ENCODE peak calls at places on chromosomes 11 and 22, in five cellular contexts. Y is thoracic aorta, I is endothelial cell of umbilical vein, R is tibial artery, F is H9. T is an unnamed sample.
A peak's percentile ranks its signal among the peaks of the same experiment; 100 is the strongest.

GRCh38 chr22:24200616-24201212 is 19.4 kb downstream of the SUSD2 start:
- DNase-seq in R (no peak), I (peak; percentile 74), F (no peak), Y (no peak), T (no peak)

GRCh38 chr11:44269369-44270351 is 40.3 kb downstream of the ALX4 start:
- DNase-seq in I (peak; percentile 79), R (peak; percentile 42), F (no peak), Y (no peak), T (no peak)

GRCh38 chr22:19149047-19149883 is 827 bp downstream of the GSC2 start:
- DNase-seq in F (peak; percentile 64), Y (no peak), R (no peak), I (no peak), T (no peak)

GRCh38 chr11:126137146-126137545 is 74.3 kb downstream of the RPUSD4 start:
- DNase-seq in I (no peak), R (no peak), Y (no peak), F (no peak), T (no peak)

GRCh38 chr11:73182824-73183321 is 35.2 kb upstream of the P2RY2 start:
- DNase-seq in F (no peak), Y (no peak), I (no peak), R (peak; percentile 34), T (no peak)

GRCh38 chr11:66353762-66354161 is 6.3 kb upstream of the B4GAT1 start:
- DNase-seq in Y (no peak), I (no peak), F (no peak), R (no peak), T (no peak)

GRCh38 chr22:42450862-42451261 is 18.7 kb upstream of the NFAM1 start:
- DNase-seq in I (no peak), R (no peak), Y (no peak), F (no peak), T (no peak)

GRCh38 chr11:16784671-16785070 is 46.2 kb downstream of the C11orf58 start:
- DNase-seq in R (no peak), I (peak; percentile 11), F (no peak), Y (no peak), T (no peak)

GRCh38 chr11:1466784-1467183 is 19.8 kb downstream of the MOB2 start:
- DNase-seq in Y (no peak), R (no peak), I (no peak), F (no peak), T (no peak)

GRCh38 chr11:8715501-8715900 is 32.9 kb downstream of the RPL27A start:
- DNase-seq in Y (no peak), F (no peak), I (no peak), R (no peak), T (no peak)

GRCh38 chr22:30423296-30423958 is 2.1 kb upstream of the MTFP1 start:
- DNase-seq in Y (no peak), R (peak; percentile 83), F (no peak), I (no peak), T (no peak)

GRCh38 chr11:107563702-107564101 is 1.8 kb downstream of the ALKBH8 start:
- DNase-seq in Y (no peak), R (no peak), I (peak; percentile 69), F (no peak), T (peak; percentile 23)

GRCh38 chr22:41874090-41874489 is 40.8 kb downstream of the SHISA8 start:
- DNase-seq in F (no peak), R (no peak), Y (no peak), I (no peak), T (no peak)

GRCh38 chr22:19619144-19620009 is 94.9 kb upstream of the SEPTIN5 start:
- DNase-seq in R (no peak), F (no peak), I (peak; percentile 33), Y (no peak), T (no peak)

GRCh38 chr11:44906641-44907040 is 44.0 kb downstream of the TP53I11 start:
- DNase-seq in I (no peak), R (no peak), Y (no peak), F (no peak), T (no peak)

GRCh38 chr22:44360686-44361381 is 48.1 kb upstream of the SHISAL1 start:
- DNase-seq in F (no peak), R (peak; percentile 94), Y (peak; percentile 53), I (peak; percentile 44), T (no peak)
- TF ChIP-seq CTCF in F (peak; percentile 29), R (peak; percentile 42), Y (peak; percentile 61), I (peak; percentile 28), T (no peak)

GRCh38 chr22:46077669-46078099 is 72.6 kb upstream of the PPARA start:
- DNase-seq in Y (no peak), I (no peak), R (peak; percentile 65), F (no peak), T (no peak)

GRCh38 chr22:46079861-46080821 is 70.2 kb upstream of the PPARA start:
- DNase-seq in F (no peak), I (no peak), R (peak; percentile 97), Y (peak; percentile 76), T (no peak)

GRCh38 chr22:46076651-46077339 is 73.5 kb upstream of the PPARA start:
- DNase-seq in I (no peak), Y (no peak), F (no peak), R (peak; percentile 75), T (no peak)

GRCh38 chr22:46079093-46079860 is 71.0 kb upstream of the PPARA start:
- DNase-seq in I (no peak), F (no peak), R (peak; percentile 67), Y (no peak), T (no peak)

DNA sequence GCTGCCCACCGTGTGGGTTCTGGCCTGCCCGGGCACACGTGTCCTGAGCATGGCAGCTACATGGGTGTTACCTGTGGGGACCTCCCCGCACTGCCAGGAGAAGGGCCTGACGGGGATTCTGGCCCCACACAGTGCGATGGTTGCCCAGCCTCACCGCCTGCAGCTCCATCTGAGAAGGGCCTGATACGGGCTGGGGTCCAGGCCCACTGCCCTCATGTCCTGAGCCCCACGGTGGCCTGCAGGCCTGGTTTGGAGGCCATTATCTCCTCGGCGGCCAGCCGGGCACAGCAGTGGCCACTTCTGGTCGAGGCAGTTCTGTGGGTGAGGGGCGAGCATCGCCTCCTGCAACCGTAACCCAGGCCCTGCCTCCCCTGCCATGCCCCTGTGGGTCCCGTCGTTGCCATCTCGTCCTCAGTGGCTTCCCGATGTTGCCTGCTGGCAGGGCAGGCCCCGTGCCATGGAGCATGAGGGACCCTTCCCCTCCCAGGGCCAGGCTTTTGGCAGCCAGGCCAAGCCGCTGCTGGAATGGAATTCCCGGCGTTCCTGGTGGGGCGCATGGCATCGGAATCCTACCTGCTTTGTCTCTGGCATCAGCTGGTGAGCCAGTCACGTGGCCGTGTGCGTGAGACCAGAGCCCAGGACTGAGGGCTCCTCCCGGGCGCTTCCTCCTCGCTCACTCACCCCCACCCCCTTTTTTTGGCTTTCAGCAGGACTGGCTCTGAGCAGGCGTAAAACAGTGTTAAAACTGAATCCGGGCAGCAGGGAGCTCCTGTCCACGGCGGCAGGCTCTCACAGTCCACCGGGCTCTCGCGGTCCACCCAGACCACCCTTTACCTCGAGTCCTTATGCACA is 71.9 kb upstream of the PPARA start:
- DNase-seq in I (no peak), F (no peak), R (peak; percentile 90), Y (no peak), T (no peak)
- TF ChIP-seq CTCF in I (no peak), F (no peak), R (no peak), Y (no peak), T (no peak)

DNA sequence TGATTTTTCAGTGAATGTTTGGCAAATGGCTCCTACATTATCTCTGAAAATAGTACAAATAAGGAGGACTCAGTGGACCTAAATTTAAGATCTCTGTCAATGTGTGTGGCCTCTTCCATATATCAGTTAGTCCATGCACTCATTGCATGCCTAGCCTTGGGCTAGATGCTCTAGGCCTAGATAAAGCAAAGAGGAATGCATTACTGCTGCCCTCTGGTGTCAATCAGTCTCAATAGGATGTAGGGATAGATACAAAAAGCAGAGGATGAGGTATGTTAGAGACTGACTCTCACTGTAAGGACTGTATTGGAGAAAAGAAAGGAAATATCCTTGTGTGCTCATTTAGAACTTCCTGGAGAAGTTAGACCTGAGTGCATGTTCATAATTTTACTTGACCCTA is 42.0 kb downstream of the MS4A2 start:
- DNase-seq in Y (no peak), I (peak; percentile 86), R (no peak), F (peak; percentile 43), T (peak; percentile 22)
- TF ChIP-seq CTCF in Y (no peak), I (peak; percentile 44), R (no peak), F (peak; percentile 78), T (peak; percentile 53)

DNA sequence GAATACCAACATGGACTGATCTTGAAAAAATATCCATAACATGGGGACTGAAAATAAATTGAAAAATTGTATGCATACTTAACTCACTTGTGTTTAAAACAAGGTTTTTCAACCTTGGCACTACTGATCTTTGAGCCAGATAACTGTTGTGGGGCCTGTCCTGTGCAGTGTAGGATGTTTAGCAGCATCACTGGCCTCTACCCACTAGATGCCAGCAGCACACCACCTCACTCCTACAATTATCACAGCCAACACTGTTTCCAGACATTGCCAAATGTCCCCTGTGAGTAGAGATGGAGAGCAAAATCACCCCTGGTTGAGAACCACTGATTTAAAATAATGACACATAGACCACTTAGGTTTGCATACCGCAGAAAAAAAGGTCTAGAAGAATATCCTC is 45.0 kb upstream of the SLC1A2 start:
- DNase-seq in I (no peak), Y (no peak), R (no peak), F (no peak), T (no peak)
- TF ChIP-seq CTCF in I (no peak), Y (no peak), R (no peak), F (peak; percentile 54), T (peak; percentile 35)

DNA sequence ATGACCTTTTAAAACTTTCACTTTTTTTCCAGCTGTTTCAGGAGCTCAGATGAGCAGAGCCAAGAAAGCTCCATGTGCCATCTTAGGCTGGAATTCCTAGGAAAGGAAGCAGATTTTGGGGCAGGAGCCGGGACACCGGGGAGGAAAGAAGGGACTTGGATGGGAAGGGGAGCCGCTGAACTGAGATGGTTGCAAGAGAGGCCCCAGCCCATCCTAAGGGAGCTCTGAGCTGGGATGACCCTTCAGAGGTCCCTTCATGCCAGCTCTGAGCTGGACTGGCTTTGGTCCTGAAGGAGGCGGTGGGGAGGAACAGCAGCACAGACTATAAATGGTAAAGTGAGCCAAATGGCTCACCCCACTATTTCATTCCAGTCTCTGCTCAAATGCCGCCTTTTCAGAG is 55.2 kb upstream of the SLC22A12 start:
- DNase-seq in F (no peak), I (no peak), R (peak; percentile 20), Y (no peak), T (no peak)
- TF ChIP-seq CTCF in F (no peak), I (no peak), R (no peak), Y (no peak), T (no peak)

DNA sequence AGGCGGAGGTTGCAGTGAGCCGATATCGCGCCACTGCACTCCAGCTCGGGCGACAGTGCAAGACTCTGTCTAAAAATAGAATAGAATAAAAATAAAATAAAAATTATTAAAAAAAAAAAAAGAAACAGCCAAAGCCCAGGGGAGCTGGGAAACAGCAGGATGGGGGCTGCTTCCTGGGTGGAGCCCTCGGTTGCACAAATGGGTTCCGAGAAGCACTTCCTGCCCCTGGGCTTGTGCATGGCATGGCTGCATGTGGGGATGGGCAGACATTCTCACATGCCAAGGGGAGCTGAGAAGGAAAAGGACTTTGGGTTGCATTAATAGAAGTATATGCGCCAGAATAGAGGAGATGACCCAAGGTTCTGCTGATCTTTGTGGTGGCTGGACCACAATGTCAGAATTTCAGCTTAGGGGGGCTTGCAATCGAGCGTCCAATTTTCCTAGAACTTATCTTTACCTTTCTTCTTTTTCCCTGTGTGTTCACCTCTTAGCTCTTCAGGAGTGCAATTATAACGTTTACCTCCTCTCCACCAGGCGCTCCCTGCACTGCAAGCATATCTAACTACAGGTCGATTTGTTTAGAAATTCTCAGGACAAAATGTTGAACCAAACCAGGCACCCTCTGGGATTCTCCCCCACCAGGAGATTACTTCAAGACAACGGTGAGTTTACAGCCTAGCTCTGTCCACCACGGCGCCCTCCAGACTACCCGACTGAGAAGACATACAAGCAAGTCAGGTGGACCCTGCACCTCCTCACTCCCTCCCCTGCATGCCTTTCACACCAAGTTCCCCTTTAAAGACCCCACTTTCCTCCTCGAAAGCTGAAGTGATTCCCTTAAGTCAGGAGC is 53.2 kb downstream of the SHISAL1 start:
- DNase-seq in I (no peak), Y (no peak), R (peak; percentile 17), F (peak; percentile 19), T (no peak)
- TF ChIP-seq CTCF in I (no peak), Y (no peak), R (no peak), F (no peak), T (no peak)